ENCODE peak calls at places on chromosome 7, in seven cellular contexts. J is IMR-90, S is neuronal stem cell, E is H9, H is trophoblast cell, R is mesendoderm, F is H1. X is an unnamed sample.

GRCh38 chr7:23018747-23019146 is 4.8 kb upstream of the HYCC1 start:
- DNase-seq in J (peak), S (peak), E (no peak), H (no peak), R (peak), F (no peak), X (no peak)

GRCh38 chr7:93055543-93056107 is 62.2 kb downstream of the SAMD9 start:
- DNase-seq in J (peak), S (no peak), E (no peak), H (peak), R (peak), F (no peak), X (peak)

GRCh38 chr7:105826143-105826542 is 50.3 kb downstream of the ATXN7L1 start:
- DNase-seq in J (peak), S (no peak), E (no peak), H (peak), R (no peak), F (no peak), X (peak)

GRCh38 chr7:158847451-158847866 is 8.9 kb upstream of the DYNC2I1 start:
- DNase-seq in J (no peak), S (no peak), E (no peak), H (no peak), R (no peak), F (no peak), X (peak)

GRCh38 chr7:138564365-138564764 is 104.3 kb downstream of the TRIM24 start:
- DNase-seq in J (no peak), S (no peak), E (no peak), H (peak), R (peak), F (no peak), X (peak)

GRCh38 chr7:467393-467828 is 52.2 kb downstream of the PDGFA start:
- DNase-seq in J (no peak), S (no peak), E (no peak), H (no peak), R (no peak), F (no peak), X (no peak)

GRCh38 chr7:80826520-80827237 is 92.2 kb downstream of the SEMA3C start:
- DNase-seq in J (peak), S (no peak), E (no peak), H (no peak), R (no peak), F (no peak), X (no peak)

GRCh38 chr7:38303866-38304265 is 30.4 kb upstream of the TARP start:
- DNase-seq in J (no peak), S (no peak), E (no peak), H (no peak), R (peak), F (no peak), X (no peak)

GRCh38 chr7:66052447-66052846 is 23.2 kb upstream of the ASL start:
- DNase-seq in J (no peak), S (no peak), E (no peak), H (no peak), R (no peak), F (no peak), X (no peak)

GRCh38 chr7:38330861-38331709 is 57.6 kb upstream of the TARP start:
- DNase-seq in J (no peak), S (no peak), E (peak), H (no peak), R (peak), F (peak), X (no peak)

GRCh38 chr7:994592-995308 is 11.8 kb downstream of the CYP2W1 start:
- DNase-seq in J (no peak), S (no peak), E (no peak), H (no peak), R (no peak), F (no peak), X (no peak)

GRCh38 chr7:149780056-149780455 is 6.7 kb upstream of the ZNF467 start:
- DNase-seq in J (no peak), S (no peak), E (no peak), H (no peak), R (no peak), F (no peak), X (no peak)

GRCh38 chr7:131123991-131124629 is 203.6 kb upstream of the MKLN1 start:
- DNase-seq in J (no peak), S (no peak), E (no peak), H (no peak), R (no peak), F (no peak), X (no peak)

GRCh38 chr7:70383947-70384475 is 747.9 kb upstream of the GALNT17 start:
- DNase-seq in J (no peak), S (no peak), E (no peak), H (no peak), R (no peak), F (no peak), X (no peak)

GRCh38 chr7:121793716-121794115 is 79.2 kb upstream of the PTPRZ1 start:
- DNase-seq in J (no peak), S (no peak), E (no peak), H (no peak), R (no peak), F (no peak), X (no peak)

GRCh38 chr7:106392565-106392964 is 107.8 kb upstream of the NAMPT start:
- DNase-seq in J (no peak), S (no peak), E (no peak), H (no peak), R (no peak), F (no peak), X (no peak)

GRCh38 chr7:18903676-18904075 is 213.8 kb downstream of the TWIST1 start:
- DNase-seq in J (no peak), S (no peak), E (no peak), H (no peak), R (peak), F (no peak), X (no peak)

GRCh38 chr7:127838816-127839415 is 186.9 kb downstream of the SND1 start:
- DNase-seq in J (peak), S (no peak), E (no peak), H (peak), R (no peak), F (no peak), X (no peak)

GRCh38 chr7:99642099-99642498 is 25.4 kb downstream of the ZSCAN25 start:
- DNase-seq in J (peak), S (no peak), E (no peak), H (no peak), R (no peak), F (no peak), X (no peak)

GRCh38 chr7:82257118-82257695 is 186.4 kb downstream of the CACNA2D1 start:
- DNase-seq in J (no peak), S (no peak), E (no peak), H (no peak), R (no peak), F (no peak), X (no peak)

GRCh38 chr7:22565315-22565811 is 65.4 kb upstream of the STEAP1B start:
- DNase-seq in J (peak), S (no peak), E (no peak), H (no peak), R (no peak), F (no peak), X (peak)

GRCh38 chr7:543790-544527 is 24.3 kb upstream of the PDGFA start:
- DNase-seq in J (peak), S (no peak), E (no peak), H (no peak), R (no peak), F (no peak), X (no peak)

GRCh38 chr7:101628522-101628921 is 574 bp downstream of the MYL10 start:
- DNase-seq in J (no peak), S (no peak), E (no peak), H (no peak), R (no peak), F (no peak), X (no peak)

DNA sequence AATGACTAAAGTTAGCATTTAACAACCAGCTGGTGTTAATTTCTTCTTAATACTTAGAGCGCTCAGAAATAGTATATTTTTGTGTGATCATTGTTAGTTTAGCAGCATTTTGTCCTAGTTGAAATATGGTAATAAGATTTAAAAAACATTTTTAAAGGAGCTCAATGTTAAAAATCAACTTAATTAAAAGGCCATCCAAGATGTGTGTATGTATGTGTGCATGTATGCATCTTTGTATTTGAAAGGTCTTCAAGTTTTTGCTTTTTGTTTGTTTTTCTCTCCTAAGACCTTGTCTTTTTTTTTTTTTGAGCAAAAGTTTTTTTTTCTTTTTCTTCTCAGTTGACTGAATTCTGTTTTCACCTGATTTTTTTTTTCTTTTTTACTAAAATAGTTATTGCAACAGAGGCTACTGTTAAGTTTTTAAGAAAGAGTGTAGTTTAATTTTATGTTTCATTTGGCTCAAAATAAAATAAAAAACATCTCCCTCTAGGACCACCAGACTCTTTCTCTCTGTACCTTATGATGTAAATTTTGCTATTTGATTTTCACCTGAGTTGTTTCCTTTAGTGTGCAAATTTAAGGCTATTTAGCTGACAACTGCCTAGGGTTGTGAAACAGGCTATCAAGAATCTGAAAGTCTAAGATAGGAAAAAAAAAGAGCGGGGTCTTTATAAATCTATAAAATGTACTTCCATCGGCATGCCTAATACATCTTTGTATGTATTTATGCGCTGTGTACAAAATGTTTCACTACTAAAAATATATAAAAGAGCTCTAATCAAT is 76.4 kb upstream of the C1GALT1 start:
- DNase-seq in J (no peak), S (no peak), E (no peak), H (no peak), R (no peak), F (no peak), X (no peak)
- H3K18ac ChIP-seq in J (no peak), S (no peak), E (no peak), H (no peak), R (no peak), F (no peak), X (no peak)

GRCh38 chr7:140654109-140654387 is 13.4 kb upstream of the DENND2A start:
- DNase-seq in J (no peak), S (no peak), E (no peak), H (no peak), R (no peak), F (no peak), X (no peak)

GRCh38 chr7:140646931-140647647 is 6.5 kb upstream of the DENND2A start:
- DNase-seq in J (peak), S (no peak), E (peak), H (peak), R (peak), F (peak), X (peak)

GRCh38 chr7:140653319-140654108 is 12.9 kb upstream of the DENND2A start:
- DNase-seq in J (peak), S (peak), E (peak), H (peak), R (peak), F (peak), X (peak)

GRCh38 chr7:140650367-140650766 is 9.8 kb upstream of the DENND2A start:
- DNase-seq in J (no peak), S (no peak), E (no peak), H (no peak), R (no peak), F (no peak), X (no peak)

DNA sequence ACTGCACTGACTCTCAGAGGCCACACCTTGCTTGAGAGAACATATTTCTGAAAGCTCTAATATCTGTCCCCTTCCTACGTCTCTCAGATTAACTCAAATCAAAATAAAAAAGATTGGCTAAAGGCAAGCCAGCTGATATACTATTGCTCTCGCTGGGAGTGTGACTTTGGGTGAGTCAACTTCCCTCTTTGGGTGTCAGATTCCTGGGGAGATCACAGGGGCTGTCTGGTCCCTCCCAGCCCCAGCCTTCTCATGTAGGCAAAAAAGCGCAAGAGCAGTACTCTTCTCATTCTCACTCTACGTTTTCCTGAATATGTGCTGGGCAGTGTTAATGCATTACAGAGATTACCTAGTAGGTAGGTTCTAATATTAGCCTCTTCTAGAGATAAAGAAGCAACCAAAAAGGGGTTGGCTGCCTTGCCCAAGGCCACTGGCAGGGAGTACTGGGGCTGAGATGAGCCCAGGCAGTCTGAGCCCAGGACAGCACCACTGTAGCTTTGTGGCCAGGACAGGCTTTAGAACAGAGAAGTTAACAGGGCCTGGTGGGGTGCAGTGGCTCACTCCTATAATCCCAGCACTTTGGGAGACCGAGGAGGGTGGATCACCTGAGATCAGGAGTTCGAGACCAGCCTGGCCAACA is 9.1 kb upstream of the DENND2A start:
- DNase-seq in J (peak), S (no peak), E (no peak), H (no peak), R (peak), F (no peak), X (no peak)
- H2BK5ac ChIP-seq in J (no peak), S (no peak), E (no peak), H (no peak), R (no peak), F (no peak), X (peak)

GRCh38 chr7:120215654-120216053 is 57.3 kb upstream of the KCND2 start:
- DNase-seq in J (no peak), S (no peak), E (no peak), H (no peak), R (no peak), F (no peak), X (no peak)

GRCh38 chr7:120216947-120217346 is 56.0 kb upstream of the KCND2 start:
- DNase-seq in J (no peak), S (no peak), E (no peak), H (no peak), R (no peak), F (no peak), X (no peak)

GRCh38 chr7:120218702-120219101 is 54.3 kb upstream of the KCND2 start:
- DNase-seq in J (peak), S (no peak), E (no peak), H (no peak), R (no peak), F (no peak), X (peak)
- H3K18ac ChIP-seq in J (no peak), S (no peak), E (no peak), H (no peak), R (no peak), F (no peak), X (no peak)

GRCh38 chr7:33910756-33911155 is 5.4 kb downstream of the BMPER start:
- DNase-seq in J (no peak), S (no peak), E (no peak), H (no peak), R (no peak), F (no peak), X (no peak)
- H2BK5ac ChIP-seq in J (no peak), S (no peak), E (no peak), H (no peak), R (no peak), F (no peak), X (no peak)

GRCh38 chr7:117015258-117016184 is 62.2 kb downstream of the ST7 start:
- DNase-seq in J (no peak), S (no peak), E (no peak), H (no peak), R (no peak), F (no peak), X (no peak)

GRCh38 chr7:117018713-117019112 is 65.4 kb downstream of the ST7 start:
- DNase-seq in J (no peak), S (no peak), E (no peak), H (no peak), R (no peak), F (no peak), X (no peak)

GRCh38 chr7:117014673-117015133 is 61.4 kb downstream of the ST7 start:
- DNase-seq in J (peak), S (no peak), E (no peak), H (no peak), R (peak), F (no peak), X (peak)

GRCh38 chr7:117019287-117019686 is 66.0 kb downstream of the ST7 start:
- DNase-seq in J (no peak), S (no peak), E (no peak), H (peak), R (no peak), F (no peak), X (no peak)

DNA sequence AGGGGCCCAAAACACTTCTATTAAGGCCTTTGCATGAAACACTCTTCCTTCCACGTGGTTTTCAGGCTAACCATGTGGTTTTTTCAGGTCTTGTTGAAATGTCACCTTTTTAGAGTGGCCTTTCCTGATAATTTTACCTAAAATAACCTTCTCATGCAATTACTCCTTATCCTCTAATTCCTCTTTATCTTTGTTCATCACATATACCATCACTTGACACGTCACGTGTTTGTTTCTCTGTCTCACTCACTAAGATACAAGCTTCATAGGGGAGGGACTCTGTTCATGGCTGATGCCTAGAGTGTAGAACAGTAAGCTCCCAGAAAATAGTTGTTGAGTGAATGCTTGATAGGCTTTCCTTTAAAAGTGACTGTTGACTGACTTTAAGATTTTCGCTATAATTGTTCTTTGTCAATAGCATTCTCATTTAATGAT is 63.7 kb downstream of the ST7 start:
- DNase-seq in J (no peak), S (no peak), E (no peak), H (no peak), R (no peak), F (no peak), X (no peak)
- H3K18ac ChIP-seq in J (no peak), S (no peak), E (no peak), H (no peak), R (no peak), F (no peak), X (no peak)

GRCh38 chr7:30828591-30828990 is 57.4 kb downstream of the MINDY4 start:
- DNase-seq in J (no peak), S (no peak), E (no peak), H (no peak), R (no peak), F (no peak), X (no peak)
- H2BK5ac ChIP-seq in J (no peak), S (no peak), E (no peak), H (no peak), R (no peak), F (no peak), X (no peak)

GRCh38 chr7:2010101-2010500 is 222.6 kb downstream of the MAD1L1 start:
- DNase-seq in J (no peak), S (no peak), E (no peak), H (no peak), R (no peak), F (no peak), X (no peak)
- H3K18ac ChIP-seq in J (no peak), S (no peak), E (no peak), H (no peak), R (no peak), F (no peak), X (no peak)

DNA sequence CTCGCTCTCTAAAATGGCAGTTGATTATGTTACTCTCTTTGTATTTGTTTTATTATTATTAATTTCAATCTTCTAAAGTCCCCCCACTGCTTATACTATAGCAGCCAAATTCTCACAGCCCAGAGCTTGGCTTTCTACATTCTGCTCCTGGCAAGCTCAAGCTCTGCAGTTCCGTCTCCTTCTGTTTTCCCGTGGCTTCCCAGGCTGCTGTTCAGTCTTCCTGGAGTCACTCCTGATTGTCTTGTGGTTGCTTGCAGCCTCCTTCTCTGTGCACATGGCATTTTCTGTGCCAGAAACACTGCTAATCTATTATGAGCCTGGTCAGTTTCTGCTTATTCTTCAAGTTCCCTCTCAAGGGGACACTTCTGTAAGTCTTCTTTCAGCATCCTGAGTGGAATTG is 533.7 kb upstream of the IGFBP3 start:
- DNase-seq in J (peak), S (no peak), E (no peak), H (no peak), R (no peak), F (no peak), X (peak)
- H2BK5ac ChIP-seq in J (no peak), S (no peak), E (no peak), H (no peak), R (no peak), F (no peak), X (no peak)

DNA sequence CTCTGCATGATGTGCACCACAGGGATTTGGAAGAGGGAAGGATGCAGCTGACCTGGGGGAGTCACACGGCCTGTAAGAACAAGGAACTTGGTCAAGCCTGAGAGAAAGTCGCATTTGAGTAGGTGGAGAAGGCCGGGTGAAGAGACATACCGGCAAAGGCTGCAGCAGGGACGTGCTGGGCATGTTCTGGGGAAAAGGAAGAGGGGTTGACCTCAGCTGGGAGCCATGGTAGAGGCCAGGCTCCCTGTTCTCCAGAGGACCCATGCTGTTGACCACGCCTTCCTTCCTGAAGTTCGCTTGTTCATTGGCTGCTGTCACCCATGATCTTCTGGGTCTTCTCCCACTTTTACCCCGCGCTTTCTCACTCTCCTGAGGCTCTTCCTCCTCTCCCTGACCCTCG is 84.5 kb downstream of the HTR5A start:
- DNase-seq in J (no peak), S (no peak), E (no peak), H (no peak), R (no peak), F (no peak), X (no peak)
- H3K18ac ChIP-seq in J (no peak), S (no peak), E (no peak), H (no peak), R (no peak), F (no peak), X (no peak)

X was measured in mesenchymal stem cell.